ENCODE peak calls at places on chromosomes 3 and 15, in four cellular contexts. D is OCI-M1; J is activated CD4-positive, alpha-beta T cell treated with anti-CD3 and anti-CD28 coated beads, Interleukin-2, amount 50 U/mL, for 24 hours; K is retina. L is an unnamed sample.

GRCh38 chr15:71530116-71530515 is 280.2 kb upstream of the NR2E3 start:
- DNase-seq in D (no peak), J (no peak), K (no peak), L (no peak)

GRCh38 chr3:133413166-133414020 is 13.5 kb downstream of the BFSP2 start:
- DNase-seq in D (peak), J (no peak), K (no peak), L (no peak)

GRCh38 chr15:74768771-74769342 is 13.0 kb upstream of the CSK start:
- DNase-seq in D (peak), J (no peak), K (peak), L (no peak)

GRCh38 chr15:65612616-65612946 is 1.6 kb upstream of the INTS14 start:
- DNase-seq in D (no peak), J (no peak), K (no peak), L (no peak)

GRCh38 chr3:193554790-193555189 is at the start of gene ATP13A4:
- DNase-seq in D (no peak), J (no peak), K (peak), L (no peak)

GRCh38 chr3:149203758-149204157 is 17.9 kb downstream of the CP start:
- DNase-seq in D (no peak), J (no peak), K (no peak), L (peak)

GRCh38 chr15:29143909-29144308 is 125.7 kb downstream of the NSMCE3 start:
- DNase-seq in D (no peak), J (no peak), K (no peak), L (no peak)

GRCh38 chr3:50160561-50160983 is 5.4 kb downstream of the SEMA3F start:
- DNase-seq in D (no peak), J (no peak), K (no peak), L (no peak)